ENCODE peak calls at places on chromosome 14, in six cellular contexts. One of them, this sample, is unnamed.

GRCh38 chr14:66600416-66600815 is 92.5 kb downstream of the GPHN start:
- DNase-seq in GM12878: no peak
- DNase-seq in IMR-90: peak
- DNase-seq in A549: no peak
- DNase-seq in HepG2: no peak
- DNase-seq in HEK293T: no peak
- DNase-seq in this sample: no peak

GRCh38 chr14:49196327-49196726 is 389.9 kb downstream of the RPS29 start:
- DNase-seq in IMR-90: no peak
- DNase-seq in GM12878: no peak
- DNase-seq in HEK293T: no peak
- DNase-seq in HepG2: no peak
- DNase-seq in A549: no peak
- DNase-seq in this sample: no peak

GRCh38 chr14:68910540-68910939 is 68.6 kb downstream of the ACTN1 start:
- DNase-seq in A549: no peak
- DNase-seq in GM12878: no peak
- DNase-seq in HepG2: no peak
- DNase-seq in HEK293T: no peak
- DNase-seq in IMR-90: peak
- DNase-seq in this sample: no peak

GRCh38 chr14:102915292-102916110 is 7.0 kb upstream of the AMN start:
- DNase-seq in IMR-90: no peak
- DNase-seq in HEK293T: no peak
- DNase-seq in A549: no peak
- DNase-seq in GM12878: no peak
- DNase-seq in HepG2: no peak
- DNase-seq in this sample: no peak

GRCh38 chr14:39682563-39682962 is 250.3 kb upstream of the FBXO33 start:
- DNase-seq in A549: no peak
- DNase-seq in GM12878: no peak
- DNase-seq in IMR-90: no peak
- DNase-seq in HepG2: no peak
- DNase-seq in HEK293T: peak
- DNase-seq in this sample: no peak

GRCh38 chr14:62064741-62065323 is 302.6 kb downstream of the SNAPC1 start:
- DNase-seq in HepG2: no peak
- DNase-seq in HEK293T: no peak
- DNase-seq in IMR-90: no peak
- DNase-seq in GM12878: no peak
- DNase-seq in A549: no peak
- DNase-seq in this sample: no peak

GRCh38 chr14:72737560-72737943 is 156.3 kb downstream of the DPF3 start:
- DNase-seq in GM12878: no peak
- DNase-seq in HepG2: no peak
- DNase-seq in IMR-90: no peak
- DNase-seq in HEK293T: no peak
- DNase-seq in A549: no peak
- DNase-seq in this sample: no peak

GRCh38 chr14:54935958-54936357 is 33.3 kb upstream of the GCH1 start:
- DNase-seq in HepG2: peak
- DNase-seq in A549: no peak
- DNase-seq in HEK293T: no peak
- DNase-seq in GM12878: no peak
- DNase-seq in IMR-90: peak
- DNase-seq in this sample: no peak

GRCh38 chr14:63764103-63764502 is 36.2 kb upstream of the SGPP1 start:
- DNase-seq in A549: no peak
- DNase-seq in HEK293T: no peak
- DNase-seq in IMR-90: peak
- DNase-seq in GM12878: no peak
- DNase-seq in HepG2: peak
- DNase-seq in this sample: no peak

GRCh38 chr14:101065696-101066694 is 162.5 kb upstream of the RTL1 start:
- DNase-seq in A549: no peak
- DNase-seq in GM12878: no peak
- DNase-seq in HepG2: no peak
- DNase-seq in IMR-90: no peak
- DNase-seq in HEK293T: no peak
- DNase-seq in this sample: no peak

GRCh38 chr14:46417066-46417465 is 234.5 kb downstream of the RPL10L start:
- DNase-seq in HEK293T: no peak
- DNase-seq in IMR-90: no peak
- DNase-seq in A549: no peak
- DNase-seq in GM12878: no peak
- DNase-seq in HepG2: no peak
- DNase-seq in this sample: no peak

GRCh38 chr14:101554991-101555668 is 6.2 kb upstream of the DIO3 start:
- DNase-seq in IMR-90: no peak
- DNase-seq in HEK293T: no peak
- DNase-seq in GM12878: no peak
- DNase-seq in A549: no peak
- DNase-seq in HepG2: peak
- DNase-seq in this sample: peak

GRCh38 chr14:52052991-52053390 is 15.9 kb downstream of the NID2 start:
- DNase-seq in HepG2: no peak
- DNase-seq in IMR-90: peak
- DNase-seq in HEK293T: no peak
- DNase-seq in A549: no peak
- DNase-seq in GM12878: no peak
- DNase-seq in this sample: no peak

GRCh38 chr14:26841920-26842741 is 244.3 kb upstream of the NOVA1 start:
- DNase-seq in A549: peak
- DNase-seq in GM12878: no peak
- DNase-seq in HepG2: peak
- DNase-seq in IMR-90: peak
- DNase-seq in HEK293T: no peak
- DNase-seq in this sample: no peak

GRCh38 chr14:67815573-67816235 is 686 bp downstream of the ZFYVE26 start:
- DNase-seq in IMR-90: peak
- DNase-seq in HEK293T: peak
- DNase-seq in A549: no peak
- DNase-seq in GM12878: no peak
- DNase-seq in HepG2: no peak
- DNase-seq in this sample: peak

GRCh38 chr14:100815478-100816285 is 10.2 kb upstream of the MEG3 start:
- DNase-seq in HEK293T: no peak
- DNase-seq in GM12878: no peak
- DNase-seq in A549: no peak
- DNase-seq in HepG2: peak
- DNase-seq in IMR-90: peak
- DNase-seq in this sample: no peak

GRCh38 chr14:63174760-63175191 is 29.5 kb upstream of the RHOJ start:
- DNase-seq in HEK293T: peak
- DNase-seq in IMR-90: peak
- DNase-seq in GM12878: no peak
- DNase-seq in A549: peak
- DNase-seq in HepG2: peak
- DNase-seq in this sample: peak

GRCh38 chr14:78637489-78637888 is 467.3 kb downstream of the NRXN3 start:
- DNase-seq in HepG2: no peak
- DNase-seq in HEK293T: no peak
- DNase-seq in IMR-90: no peak
- DNase-seq in A549: no peak
- DNase-seq in GM12878: no peak
- DNase-seq in this sample: no peak

GRCh38 chr14:99430491-99430890 is 50.2 kb downstream of the SETD3 start:
- DNase-seq in GM12878: no peak
- DNase-seq in IMR-90: no peak
- DNase-seq in A549: peak
- DNase-seq in HepG2: no peak
- DNase-seq in HEK293T: peak
- DNase-seq in this sample: peak

GRCh38 chr14:59246566-59246965 is 58.1 kb downstream of the DAAM1 start:
- DNase-seq in IMR-90: no peak
- DNase-seq in GM12878: no peak
- DNase-seq in HepG2: no peak
- DNase-seq in HEK293T: no peak
- DNase-seq in A549: no peak
- DNase-seq in this sample: no peak

GRCh38 chr14:65704850-65705249 is 292.3 kb downstream of the FUT8 start:
- DNase-seq in A549: no peak
- DNase-seq in GM12878: no peak
- DNase-seq in HepG2: no peak
- DNase-seq in HEK293T: no peak
- DNase-seq in IMR-90: no peak
- DNase-seq in this sample: no peak

GRCh38 chr14:100859781-100860180 is 33.9 kb downstream of the MEG3 start:
- DNase-seq in IMR-90: no peak
- DNase-seq in A549: no peak
- DNase-seq in GM12878: no peak
- DNase-seq in HEK293T: no peak
- DNase-seq in HepG2: no peak
- DNase-seq in this sample: no peak

GRCh38 chr14:23248601-23249000 is 10.9 kb downstream of the RNF212B start:
- DNase-seq in A549: no peak
- DNase-seq in IMR-90: no peak
- DNase-seq in HEK293T: no peak
- DNase-seq in GM12878: no peak
- DNase-seq in HepG2: no peak
- DNase-seq in this sample: no peak

GRCh38 chr14:23252420-23253333 is 14.9 kb downstream of the RNF212B start:
- DNase-seq in IMR-90: no peak
- DNase-seq in HEK293T: no peak
- DNase-seq in A549: no peak
- DNase-seq in GM12878: no peak
- DNase-seq in HepG2: no peak
- DNase-seq in this sample: no peak

GRCh38 chr14:23249810-23250209 is 12.1 kb downstream of the RNF212B start:
- DNase-seq in HepG2: no peak
- DNase-seq in GM12878: no peak
- DNase-seq in IMR-90: no peak
- DNase-seq in A549: no peak
- DNase-seq in HEK293T: no peak
- DNase-seq in this sample: no peak

DNA sequence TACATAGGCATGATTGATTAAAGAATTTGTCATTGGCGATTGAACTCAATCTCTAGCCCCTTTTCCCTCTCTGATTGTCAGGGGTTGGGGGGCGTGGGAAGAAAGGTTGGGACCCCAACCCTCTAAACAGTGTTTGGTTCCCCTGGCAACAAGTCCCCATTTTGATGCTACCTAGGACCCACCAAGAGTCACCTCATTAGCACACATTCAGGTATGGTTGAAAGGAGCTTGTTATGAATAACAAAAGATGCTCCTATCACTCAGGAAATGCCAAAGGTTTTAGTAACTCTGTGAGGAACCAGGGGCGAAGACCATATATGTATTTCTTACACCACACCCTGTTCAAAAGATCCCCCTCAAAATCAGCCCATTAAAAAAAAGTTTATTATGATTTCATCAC is 14.3 kb downstream of the RNF212B start:
- DNase-seq in A549: no peak
- DNase-seq in GM12878: no peak
- DNase-seq in IMR-90: no peak
- DNase-seq in HepG2: no peak
- DNase-seq in HEK293T: no peak
- DNase-seq in this sample: no peak
- TF ChIP-seq BHLHE40 in A549: no peak
- TF ChIP-seq BHLHE40 in GM12878: no peak
- TF ChIP-seq BHLHE40 in IMR-90: no peak
- TF ChIP-seq BHLHE40 in HepG2: no peak
- TF ChIP-seq BHLHE40 in HEK293T: no peak
- TF ChIP-seq BHLHE40 in this sample: no peak

DNA sequence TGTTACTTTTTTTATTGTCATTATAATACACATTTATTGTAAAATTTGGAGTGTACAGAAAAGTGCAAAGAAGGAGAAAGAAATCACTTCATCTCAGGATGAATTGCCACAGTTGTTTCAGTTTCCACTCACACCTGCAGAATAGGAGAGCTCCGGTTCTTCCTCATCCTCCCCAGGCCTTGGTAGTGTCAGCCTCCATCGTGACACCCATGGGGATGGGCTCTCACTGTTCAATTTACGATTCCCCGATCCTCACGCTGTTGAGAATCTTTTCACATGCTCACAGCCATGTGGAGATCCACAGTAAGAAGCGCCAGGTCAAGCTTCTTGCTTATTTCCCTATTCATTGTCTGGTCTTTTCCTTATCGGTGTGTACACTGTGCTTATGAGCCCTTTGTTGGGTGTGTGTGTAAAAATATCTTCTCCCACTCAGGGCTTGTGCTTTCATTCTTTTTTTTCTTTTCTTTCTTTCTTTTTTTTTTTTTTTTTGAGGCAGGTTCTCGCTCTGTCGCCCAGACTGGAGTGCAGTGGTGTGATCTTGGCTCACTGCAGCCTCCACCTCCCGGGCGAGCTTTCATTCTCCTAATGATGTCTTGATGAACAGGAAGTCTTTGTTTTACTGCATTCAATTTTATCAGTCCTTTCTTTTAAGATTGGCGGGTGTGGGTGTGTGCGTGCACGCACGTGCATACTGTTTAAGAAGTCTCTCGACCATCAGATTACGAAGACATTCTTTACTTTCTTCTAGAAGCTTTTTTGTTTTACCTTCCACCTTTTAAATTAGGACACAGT is 21.5 kb downstream of the RIN3 start:
- DNase-seq in HEK293T: no peak
- DNase-seq in GM12878: no peak
- DNase-seq in A549: no peak
- DNase-seq in HepG2: no peak
- DNase-seq in IMR-90: no peak
- DNase-seq in this sample: no peak
- TF ChIP-seq BHLHE40 in HEK293T: no peak
- TF ChIP-seq BHLHE40 in GM12878: no peak
- TF ChIP-seq BHLHE40 in A549: no peak
- TF ChIP-seq BHLHE40 in HepG2: no peak
- TF ChIP-seq BHLHE40 in IMR-90: no peak
- TF ChIP-seq BHLHE40 in this sample: peak

DNA sequence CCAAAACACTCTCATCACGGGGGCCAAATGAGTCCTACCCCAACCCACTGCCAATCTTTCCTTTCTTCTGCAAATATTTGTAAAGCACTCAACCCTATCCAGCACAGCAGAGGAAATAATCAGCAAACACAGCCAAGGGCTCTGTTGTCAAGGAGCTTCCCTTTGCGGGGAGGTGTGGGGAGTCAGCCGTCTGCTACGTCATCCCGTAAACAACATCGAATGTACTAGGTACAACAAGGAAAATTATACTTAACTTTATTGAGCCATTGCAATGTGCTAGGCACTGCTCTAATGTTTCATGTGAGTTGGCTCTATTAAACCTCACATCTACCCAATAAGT is 22.8 kb downstream of the TMEM63C start:
- DNase-seq in A549: no peak
- DNase-seq in GM12878: no peak
- DNase-seq in IMR-90: no peak
- DNase-seq in HEK293T: no peak
- DNase-seq in HepG2: no peak
- DNase-seq in this sample: no peak
- TF ChIP-seq BHLHE40 in A549: no peak
- TF ChIP-seq BHLHE40 in GM12878: no peak
- TF ChIP-seq BHLHE40 in IMR-90: no peak
- TF ChIP-seq BHLHE40 in HEK293T: no peak
- TF ChIP-seq BHLHE40 in HepG2: no peak
- TF ChIP-seq BHLHE40 in this sample: no peak

DNA sequence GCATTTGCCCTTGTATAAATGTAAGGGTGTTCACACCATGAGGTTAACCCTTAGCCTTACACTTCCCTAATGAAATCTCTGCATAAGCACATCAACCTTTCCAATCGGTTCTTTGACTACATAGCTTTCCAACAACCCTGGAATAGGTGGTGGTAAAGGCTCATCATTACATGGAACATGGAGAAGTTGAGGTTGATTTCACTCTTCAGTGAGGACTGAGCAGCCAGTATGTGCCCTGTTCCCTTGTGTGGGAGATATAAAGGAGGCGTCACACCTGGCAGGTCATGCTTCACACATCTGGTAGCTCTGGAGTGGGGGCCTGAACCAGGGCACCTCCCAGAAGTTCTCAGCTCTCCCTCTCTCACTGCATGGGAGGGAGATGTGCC is 21.7 kb upstream of the JPH4 start:
- DNase-seq in A549: no peak
- DNase-seq in HepG2: no peak
- DNase-seq in IMR-90: no peak
- DNase-seq in GM12878: no peak
- DNase-seq in HEK293T: no peak
- DNase-seq in this sample: no peak
- TF ChIP-seq BHLHE40 in A549: no peak
- TF ChIP-seq BHLHE40 in HepG2: no peak
- TF ChIP-seq BHLHE40 in IMR-90: no peak
- TF ChIP-seq BHLHE40 in GM12878: no peak
- TF ChIP-seq BHLHE40 in HEK293T: no peak
- TF ChIP-seq BHLHE40 in this sample: no peak